ENCODE peak calls at places on chromosomes 3 and 15, in ten cellular contexts. J, H, N, T, R, B, Q, Z, A and U are unnamed samples.

GRCh38 chr3:57544181-57545125 is at the start of gene DNAH12:
- DNase-seq in A (no peak), Z (no peak), R (no peak), T (peak), B (no peak), J (no peak), N (peak), H (no peak), Q (peak), U (peak)

GRCh38 chr3:58062469-58062868 is 54.2 kb downstream of the FLNB start:
- DNase-seq in T (no peak), A (no peak), H (no peak), R (no peak), J (no peak), Q (no peak), Z (no peak), B (no peak), N (no peak), U (no peak)

GRCh38 chr3:171200052-171201029 is 173.8 kb upstream of the SLC2A2 start:
- DNase-seq in B (no peak), T (no peak), Q (no peak), N (no peak), J (no peak), R (no peak), A (no peak), Z (no peak), H (no peak), U (no peak)

GRCh38 chr3:14824646-14825045 is 5.9 kb downstream of the FGD5 start:
- DNase-seq in R (no peak), J (no peak), Q (no peak), Z (no peak), N (no peak), A (no peak), B (no peak), T (no peak), H (no peak), U (no peak)

GRCh38 chr15:48109856-48110531 is 10.8 kb upstream of the SLC24A5 start:
- DNase-seq in H (no peak), Q (no peak), A (no peak), Z (no peak), B (no peak), N (no peak), T (no peak), R (no peak), J (no peak), U (no peak)

GRCh38 chr3:193310914-193311723 is 67.4 kb downstream of the ATP13A5 start:
- DNase-seq in N (no peak), R (no peak), T (no peak), B (no peak), J (no peak), H (no peak), A (no peak), Q (no peak), Z (no peak), U (no peak)

GRCh38 chr15:68346986-68347385 is 69.4 kb downstream of the FEM1B start:
- DNase-seq in A (no peak), Q (no peak), N (no peak), H (no peak), Z (peak), R (no peak), T (no peak), J (no peak), B (peak), U (no peak)

GRCh38 chr3:115562636-115563267 is 60.6 kb upstream of the GAP43 start:
- DNase-seq in B (no peak), A (no peak), H (no peak), Q (no peak), T (no peak), Z (no peak), R (no peak), J (no peak), N (no peak), U (no peak)

GRCh38 chr3:66270314-66270713 is 49.5 kb downstream of the SLC25A26 start:
- DNase-seq in Z (no peak), B (peak), A (no peak), R (no peak), T (no peak), N (no peak), Q (no peak), H (no peak), J (no peak), U (no peak)

GRCh38 chr3:134846943-134847342 is 51.9 kb downstream of the EPHB1 start:
- DNase-seq in T (no peak), R (no peak), J (no peak), Q (no peak), B (peak), H (peak), N (no peak), A (peak), Z (no peak), U (no peak)

GRCh38 chr15:56734013-56734625 is 810 bp upstream of the ZNF280D start:
- DNase-seq in T (no peak), H (no peak), J (no peak), N (no peak), Z (no peak), B (no peak), A (no peak), R (no peak), Q (no peak), U (no peak)

GRCh38 chr3:115062412-115062956 is 84.6 kb downstream of the ZBTB20 start:
- DNase-seq in B (peak), J (no peak), Z (no peak), A (no peak), H (no peak), T (no peak), Q (no peak), R (no peak), N (no peak), U (no peak)

GRCh38 chr3:48503406-48504050 is 446 bp downstream of the SHISA5 start:
- DNase-seq in H (peak), B (peak), T (peak), N (no peak), A (peak), R (peak), Z (peak), Q (peak), J (peak), U (peak)

GRCh38 chr15:54790693-54791092 is 406.0 kb downstream of the RSL24D1 start:
- DNase-seq in J (no peak), H (no peak), R (no peak), B (no peak), T (no peak), A (no peak), Q (no peak), Z (no peak), N (no peak), U (no peak)

GRCh38 chr3:130773371-130773770 is 26.7 kb upstream of the PIK3R4 start:
- DNase-seq in A (no peak), T (no peak), Z (no peak), H (no peak), J (no peak), R (no peak), B (no peak), N (no peak), Q (no peak), U (no peak)

GRCh38 chr3:170021083-170021482 is 16.7 kb upstream of the GPR160 start:
- DNase-seq in N (no peak), R (no peak), H (no peak), T (no peak), A (no peak), Q (no peak), J (no peak), B (no peak), Z (no peak), U (no peak)

GRCh38 chr3:58025824-58026579 is 17.8 kb downstream of the FLNB start:
- DNase-seq in J (peak), N (no peak), B (peak), A (no peak), Z (peak), T (no peak), H (no peak), R (no peak), Q (no peak), U (no peak)

GRCh38 chr15:87369269-87369668 is 887.3 kb downstream of the NTRK3 start:
- DNase-seq in A (no peak), B (peak), N (no peak), Q (no peak), J (no peak), T (no peak), H (no peak), Z (no peak), R (no peak), U (no peak)

GRCh38 chr3:30659270-30660127 is 53.1 kb downstream of the TGFBR2 start:
- DNase-seq in H (peak), Q (no peak), A (no peak), R (no peak), Z (no peak), N (no peak), B (peak), J (no peak), T (no peak), U (no peak)

GRCh38 chr3:195886181-195887141 is 21.9 kb downstream of the TNK2 start:
- DNase-seq in H (no peak), J (peak), B (peak), R (no peak), Q (no peak), T (no peak), N (no peak), Z (no peak), A (no peak), U (no peak)

GRCh38 chr15:65354835-65355172 is 23.0 kb downstream of the IGDCC3 start:
- DNase-seq in A (no peak), Z (peak), R (no peak), J (no peak), T (no peak), Q (no peak), H (no peak), B (no peak), N (no peak), U (no peak)

GRCh38 chr3:160575589-160575988 is 10.2 kb upstream of the KPNA4 start:
- DNase-seq in H (no peak), T (no peak), Z (no peak), B (no peak), Q (no peak), A (no peak), N (no peak), R (no peak), J (no peak), U (no peak)

GRCh38 chr3:69385033-69385722 is 710 bp downstream of the FRMD4B start:
- DNase-seq in R (no peak), A (no peak), H (no peak), T (no peak), N (no peak), J (no peak), Z (no peak), B (no peak), Q (no peak), U (no peak)

GRCh38 chr3:167735233-167736107 is at the start of gene SERPINI1:
- DNase-seq in Z (peak), N (peak), J (peak), T (peak), A (peak), B (peak), R (peak), Q (peak), H (peak), U (peak)

GRCh38 chr3:119810018-119810435 is 28.1 kb downstream of the NR1I2 start:
- DNase-seq in B (peak), J (no peak), Q (peak), Z (peak), A (no peak), H (no peak), T (peak), N (peak), R (peak), U (peak)

GRCh38 chr3:153215971-153216370 is 53.9 kb downstream of the RAP2B start:
- DNase-seq in A (no peak), B (no peak), T (no peak), Q (no peak), R (no peak), H (no peak), Z (no peak), N (no peak), J (no peak), U (no peak)

GRCh38 chr15:89777073-89777820 is 1.1 kb downstream of the MESP2 start:
- DNase-seq in J (no peak), H (no peak), Q (no peak), Z (peak), R (no peak), T (no peak), N (no peak), B (no peak), A (no peak), U (no peak)

GRCh38 chr15:85607842-85608241 is 186.9 kb downstream of the KLHL25 start:
- DNase-seq in Z (no peak), N (no peak), H (no peak), Q (no peak), A (peak), R (no peak), J (no peak), B (peak), T (no peak), U (peak)

DNA sequence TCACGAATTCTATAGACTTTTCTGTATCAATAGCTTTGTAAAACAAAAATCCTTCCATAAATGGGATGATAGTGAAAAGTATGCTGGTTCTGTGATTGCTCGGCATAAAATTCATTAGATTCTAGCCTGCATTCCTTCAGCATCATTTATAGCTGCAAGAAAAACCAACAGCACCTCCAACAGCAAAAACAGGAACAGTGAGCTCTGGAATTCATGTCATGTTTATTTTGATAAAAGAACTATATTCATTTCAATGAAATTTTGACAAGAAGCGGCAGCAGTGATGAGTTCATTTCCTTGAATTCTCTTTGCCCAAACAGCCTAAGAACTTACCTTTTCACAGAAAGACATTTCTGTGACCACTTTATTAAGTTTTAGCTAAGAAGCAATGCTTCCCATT is 515.2 kb upstream of the CCDC54 start:
- DNase-seq in B (peak), J (no peak), A (no peak), N (no peak), R (no peak), T (no peak), Z (no peak), H (no peak), Q (no peak), U (no peak)
- TF ChIP-seq POLR2A in B (no peak), J (no peak), A (no peak), N (no peak), R (no peak), T (no peak), Z (no peak), H (no peak), Q (no peak), U (no peak)

GRCh38 chr15:71785996-71786395 is 24.4 kb upstream of the NR2E3 start:
- DNase-seq in H (no peak), B (no peak), A (no peak), Q (no peak), N (no peak), R (no peak), J (no peak), Z (no peak), T (no peak), U (no peak)
- TF ChIP-seq POLR2A in H (no peak), B (no peak), A (no peak), Q (no peak), N (no peak), R (no peak), J (no peak), Z (no peak), T (no peak), U (no peak)

GRCh38 chr15:62899090-62899493 is 143.5 kb upstream of the TPM1 start:
- DNase-seq in Z (no peak), B (no peak), A (peak), R (peak), H (no peak), T (peak), Q (no peak), J (peak), N (no peak), U (no peak)
- TF ChIP-seq POLR2A in Z (no peak), B (no peak), A (no peak), R (no peak), H (no peak), T (no peak), Q (no peak), J (no peak), N (no peak), U (no peak)

DNA sequence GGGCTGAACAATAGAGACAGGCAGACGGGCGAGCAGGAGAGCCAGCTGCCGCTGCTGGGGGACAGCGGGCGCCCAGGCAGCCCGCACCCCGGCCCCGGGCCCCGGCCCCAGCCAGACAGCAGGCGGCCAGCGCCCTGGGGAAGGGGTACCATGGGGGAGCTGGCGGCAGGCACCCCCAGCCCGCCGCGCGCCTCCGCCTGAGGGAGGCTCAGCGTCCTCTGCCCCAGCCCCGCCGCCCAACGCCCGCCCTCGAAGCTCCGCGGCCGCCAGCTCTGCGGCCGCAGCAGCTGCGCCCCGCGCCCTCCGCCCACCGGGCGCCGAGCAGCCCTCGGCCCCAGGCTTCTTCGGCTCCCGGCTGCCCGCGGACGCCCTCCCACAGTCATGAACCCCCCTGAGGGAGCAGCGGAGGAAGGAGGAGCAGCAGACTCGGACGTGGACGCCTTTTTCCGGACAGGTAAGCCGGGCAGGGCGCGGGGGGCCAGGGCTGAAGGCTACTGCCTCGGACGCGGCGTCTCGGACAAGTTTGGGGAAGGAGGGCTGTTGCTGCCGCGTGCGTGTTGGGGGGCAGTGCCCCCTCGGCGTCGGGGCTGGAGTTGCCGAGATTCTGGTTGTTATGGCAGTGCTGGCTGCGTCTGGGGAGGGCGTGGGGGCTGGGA is 41.6 kb upstream of the ROPN1 start:
- DNase-seq in A (peak), B (no peak), Z (peak), Q (no peak), T (peak), J (peak), R (no peak), H (peak), N (no peak), U (no peak)
- TF ChIP-seq POLR2A in A (peak), B (no peak), Z (no peak), Q (no peak), T (peak), J (no peak), R (no peak), H (peak), N (no peak), U (no peak)

DNA sequence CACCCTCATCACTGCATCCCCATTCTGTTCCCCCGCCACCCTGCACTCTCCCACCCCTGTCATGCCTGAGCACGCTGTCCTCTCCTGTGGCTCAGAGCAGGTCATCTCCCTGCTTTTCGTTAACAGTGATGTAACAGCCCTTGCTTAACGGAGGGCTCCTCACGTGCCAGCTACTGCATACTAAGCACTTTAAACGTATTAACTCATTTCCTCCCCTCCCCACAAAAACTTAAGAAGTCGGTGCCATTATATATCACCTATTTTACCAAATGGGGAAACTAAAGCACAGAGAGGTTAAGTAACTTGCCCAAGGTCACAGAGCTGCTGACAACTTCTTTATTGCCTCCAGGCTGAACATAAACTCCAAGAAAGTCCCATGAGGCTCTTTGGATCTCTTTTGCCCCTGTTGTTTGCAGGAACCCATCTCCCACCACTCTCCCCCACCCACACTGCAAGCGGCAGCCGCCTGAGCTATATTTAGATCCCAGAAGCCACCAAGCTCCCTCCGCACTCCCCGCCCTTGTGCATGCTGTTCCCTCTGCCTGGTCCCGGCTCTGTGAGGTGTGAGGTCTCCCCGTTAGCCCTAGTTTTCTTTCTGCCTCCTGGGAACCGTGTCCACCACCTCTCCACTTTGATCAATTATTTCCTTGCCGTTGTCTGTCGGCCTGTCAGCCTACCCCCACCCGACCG is 752 bp upstream of the CSK start:
- DNase-seq in T (no peak), Q (no peak), B (peak), J (no peak), R (peak), N (no peak), H (no peak), A (no peak), Z (peak), U (no peak)
- TF ChIP-seq POLR2A in T (no peak), Q (no peak), B (no peak), J (no peak), R (no peak), N (peak), H (no peak), A (no peak), Z (no peak), U (no peak)

GRCh38 chr15:57923311-57923710 is 142.2 kb downstream of the ALDH1A2 start:
- DNase-seq in R (no peak), Q (no peak), Z (no peak), A (peak), B (no peak), J (no peak), N (no peak), H (no peak), T (peak), U (no peak)
- TF ChIP-seq POLR2A in R (no peak), Q (no peak), Z (no peak), A (no peak), B (no peak), J (no peak), N (no peak), H (no peak), T (no peak), U (no peak)

GRCh38 chr3:129626744-129627349 is 20.4 kb upstream of the PLXND1 start:
- DNase-seq in Z (peak), B (peak), T (peak), A (peak), N (peak), Q (peak), H (peak), R (peak), J (peak), U (peak)
- TF ChIP-seq POLR2A in Z (no peak), B (no peak), T (peak), A (peak), N (no peak), Q (no peak), H (peak), R (peak), J (peak), U (peak)

GRCh38 chr15:99566157-99566900 is 545 bp downstream of the MEF2A start:
- DNase-seq in A (peak), T (peak), H (no peak), Q (peak), R (peak), J (peak), B (no peak), Z (peak), N (peak), U (no peak)

GRCh38 chr15:99562238-99562637 is 3.5 kb upstream of the MEF2A start:
- DNase-seq in B (no peak), Q (no peak), H (no peak), J (no peak), N (no peak), T (no peak), A (no peak), Z (no peak), R (no peak), U (no peak)

GRCh38 chr15:99565281-99566156 is at the start of gene MEF2A:
- DNase-seq in H (peak), T (peak), R (peak), A (peak), B (peak), Z (peak), J (peak), Q (peak), N (peak), U (peak)

GRCh38 chr15:99564221-99565030 is 1.4 kb upstream of the MEF2A start:
- DNase-seq in Z (no peak), T (peak), Q (no peak), B (peak), R (peak), N (no peak), A (peak), H (no peak), J (peak), U (peak)

DNA sequence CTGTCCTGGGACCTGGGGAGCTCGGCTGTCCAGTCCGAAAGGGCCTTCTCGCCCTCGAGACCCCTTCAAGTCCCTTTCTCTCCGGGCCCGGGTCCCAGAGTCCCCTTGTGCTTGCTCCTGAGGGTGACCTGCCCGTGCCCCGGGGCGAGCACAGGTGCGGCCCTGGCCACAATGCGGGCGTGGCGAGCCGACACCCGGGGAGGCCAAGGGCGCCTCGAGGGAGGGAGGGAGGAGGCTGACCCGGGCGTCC is 828 bp upstream of the MEF2A start:
- DNase-seq in J (no peak), A (no peak), B (no peak), H (no peak), N (no peak), Z (peak), Q (no peak), T (no peak), R (no peak), U (no peak)
- TF ChIP-seq POLR2A in J (no peak), A (no peak), B (no peak), H (no peak), N (peak), Z (no peak), Q (no peak), T (no peak), R (peak), U (no peak)

GRCh38 chr3:53185761-53186465 is 24.9 kb downstream of the PRKCD start:
- DNase-seq in B (no peak), A (no peak), T (no peak), R (no peak), Q (no peak), H (no peak), N (no peak), Z (peak), J (no peak), U (no peak)
- TF ChIP-seq POLR2A in B (no peak), A (no peak), T (no peak), R (no peak), Q (no peak), H (no peak), N (no peak), Z (no peak), J (no peak), U (no peak)